ENCODE peak calls at places on chromosome 16, in nine cellular contexts. P, A, Q, G, Y, C, J, V and N are unnamed samples. For H3K4me1, the result is how much of the 10 kb centered on the place peaks cover.

GRCh38 chr16:27258241-27258734 is 10.3 kb downstream of the NSMCE1 start:
- DNase-seq in P (no peak), A (no peak), Q (no peak), G (no peak), Y (no peak), C (no peak), J (no peak), V (no peak), N (no peak)

GRCh38 chr16:47058295-47059086 is 85.0 kb upstream of the DNAJA2 start:
- DNase-seq in P (no peak), A (peak), Q (peak), G (peak), Y (peak), C (no peak), J (peak), V (peak), N (no peak)

GRCh38 chr16:27851586-27851985 is 211.9 kb downstream of the GSG1L start:
- DNase-seq in P (no peak), A (peak), Q (no peak), G (no peak), Y (no peak), C (no peak), J (no peak), V (no peak), N (no peak)

GRCh38 chr16:12728471-12728870 is 75.2 kb downstream of the CPPED1 start:
- DNase-seq in P (no peak), A (peak), Q (no peak), G (no peak), Y (no peak), C (no peak), J (no peak), V (no peak), N (no peak)

GRCh38 chr16:11407047-11407982 is 62.1 kb downstream of the RMI2 start:
- DNase-seq in P (no peak), A (peak), Q (peak), G (peak), Y (peak), C (no peak), J (peak), V (peak), N (no peak)

GRCh38 chr16:70737377-70738082 is 51.7 kb upstream of the MTSS2 start:
- DNase-seq in P (no peak), A (no peak), Q (peak), G (no peak), Y (no peak), C (peak), J (peak), V (peak), N (peak)

GRCh38 chr16:10828851-10829331 is 10.3 kb upstream of the TVP23A start:
- DNase-seq in P (no peak), A (peak), Q (peak), G (peak), Y (peak), C (peak), J (peak), V (peak), N (peak)

GRCh38 chr16:10981697-10982216 is 37.4 kb downstream of the CLEC16A start:
- DNase-seq in P (no peak), A (peak), Q (no peak), G (no peak), Y (no peak), C (no peak), J (no peak), V (no peak), N (no peak)

GRCh38 chr16:17345043-17345442 is 125.7 kb downstream of the XYLT1 start:
- DNase-seq in P (no peak), A (no peak), Q (peak), G (no peak), Y (no peak), C (peak), J (no peak), V (peak), N (no peak)

GRCh38 chr16:89586853-89587252 is 11.3 kb downstream of the CPNE7 start:
- DNase-seq in P (no peak), A (no peak), Q (no peak), G (no peak), Y (no peak), C (no peak), J (no peak), V (peak), N (no peak)

GRCh38 chr16:24482681-24483202 is 56.6 kb upstream of the RBBP6 start:
- DNase-seq in P (no peak), A (peak), Q (no peak), G (no peak), Y (no peak), C (no peak), J (no peak), V (no peak), N (no peak)

GRCh38 chr16:89909777-89910716 is 8.6 kb upstream of the MC1R start:
- DNase-seq in P (no peak), A (peak), Q (peak), G (peak), Y (peak), C (peak), J (peak), V (peak), N (peak)

GRCh38 chr16:2586901-2587480 is 49.2 kb downstream of the PDPK1 start:
- DNase-seq in P (no peak), A (no peak), Q (no peak), G (peak), Y (no peak), C (peak), J (no peak), V (no peak), N (peak)

GRCh38 chr16:67552476-67552875 is 9.8 kb upstream of the CTCF start:
- DNase-seq in P (no peak), A (no peak), Q (no peak), G (peak), Y (peak), C (no peak), J (no peak), V (no peak), N (peak)

GRCh38 chr16:28012031-28012445 is 51.5 kb downstream of the GSG1L start:
- DNase-seq in P (no peak), A (no peak), Q (no peak), G (no peak), Y (no peak), C (no peak), J (no peak), V (no peak), N (no peak)

GRCh38 chr16:2468142-2468724 is 2.9 kb upstream of the NTN3 start:
- DNase-seq in P (no peak), A (peak), Q (peak), G (peak), Y (no peak), C (no peak), J (peak), V (no peak), N (no peak)

GRCh38 chr16:89300311-89300975 is 82.9 kb downstream of the ZNF778 start:
- DNase-seq in P (no peak), A (no peak), Q (peak), G (no peak), Y (no peak), C (peak), J (no peak), V (no peak), N (no peak)

GRCh38 chr16:56294599-56294998 is 103.3 kb downstream of the GNAO1 start:
- DNase-seq in P (no peak), A (no peak), Q (no peak), G (no peak), Y (no peak), C (no peak), J (no peak), V (no peak), N (no peak)

GRCh38 chr16:61797296-61797695 is 238.9 kb downstream of the CDH8 start:
- DNase-seq in P (no peak), A (no peak), Q (no peak), G (no peak), Y (no peak), C (no peak), J (no peak), V (no peak), N (no peak)

GRCh38 chr16:24930440-24930839 is 84.7 kb downstream of the SLC5A11 start:
- DNase-seq in P (no peak), A (no peak), Q (no peak), G (no peak), Y (peak), C (no peak), J (no peak), V (no peak), N (no peak)

GRCh38 chr16:80164881-80165280 is 375.9 kb upstream of the DYNLRB2 start:
- DNase-seq in P (no peak), A (no peak), Q (no peak), G (no peak), Y (no peak), C (no peak), J (no peak), V (no peak), N (no peak)

GRCh38 chr16:35690413-35690812 is 2231.0 kb downstream of the TP53TG3F start:
- DNase-seq in P (no peak), A (no peak), Q (no peak), G (no peak), Y (no peak), C (no peak), J (no peak), V (no peak), N (no peak)

GRCh38 chr16:83023011-83023410 is 396.2 kb downstream of the CDH13 start:
- DNase-seq in P (no peak), A (no peak), Q (no peak), G (no peak), Y (no peak), C (no peak), J (no peak), V (no peak), N (no peak)

GRCh38 chr16:50551243-50551642 is 3.0 kb downstream of the NKD1 start:
- DNase-seq in P (no peak), A (no peak), Q (no peak), G (no peak), Y (no peak), C (no peak), J (no peak), V (no peak), N (no peak)
- H3K4me1 ChIP-seq in P (under half), A (under half), Q (under half), G (under half), Y (under half), C (under half), J (under half), V (under half), N (under half)

DNA sequence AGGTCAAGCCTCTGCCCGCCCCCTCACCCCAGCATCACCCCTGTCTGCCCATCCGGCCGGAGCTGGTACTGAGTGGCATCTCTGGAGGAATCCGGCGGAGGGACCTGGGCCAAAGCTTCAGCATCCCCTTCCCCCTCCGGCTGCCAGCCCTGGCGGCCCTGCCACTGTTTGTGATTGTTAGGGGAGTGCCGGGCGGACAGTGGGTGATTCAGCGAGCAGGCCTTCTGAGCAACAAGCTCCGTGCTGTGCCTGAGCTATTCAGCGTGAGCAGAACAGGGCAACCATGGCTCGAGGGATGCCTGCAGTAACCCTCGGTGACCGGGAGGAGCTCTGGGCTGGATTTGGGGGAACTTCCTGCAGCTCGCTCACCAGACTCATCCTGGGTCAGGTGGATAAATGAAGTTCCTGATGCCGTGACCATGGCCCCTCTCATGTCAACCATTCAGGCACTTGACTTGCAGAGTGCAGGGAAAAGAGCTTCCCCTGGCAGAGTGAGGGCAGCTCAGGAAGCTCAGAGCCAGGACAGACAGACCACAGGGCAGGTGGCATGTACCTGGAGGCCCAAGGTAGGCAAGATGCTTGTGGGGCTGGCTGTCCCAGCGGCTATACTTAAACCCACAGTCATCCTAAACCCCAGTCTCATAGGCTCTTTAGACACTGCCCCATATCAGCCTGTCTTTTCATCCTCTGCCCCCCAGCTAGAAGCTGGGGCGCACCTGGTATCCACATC is 24.3 kb upstream of the MLKL start:
- DNase-seq in P (no peak), A (no peak), Q (no peak), G (peak), Y (no peak), C (no peak), J (no peak), V (no peak), N (no peak)
- TF ChIP-seq CTCF in P (no peak), A (peak), Q (no peak), G (no peak), Y (no peak), C (no peak), J (no peak), V (no peak), N (no peak)

GRCh38 chr16:66525396-66526180 is 24.3 kb downstream of the TK2 start:
- DNase-seq in P (no peak), A (no peak), Q (no peak), G (no peak), Y (no peak), C (no peak), J (no peak), V (no peak), N (no peak)

GRCh38 chr16:66524601-66525164 is 25.2 kb downstream of the TK2 start:
- DNase-seq in P (no peak), A (peak), Q (no peak), G (no peak), Y (peak), C (peak), J (no peak), V (peak), N (peak)

GRCh38 chr16:66521951-66522771 is 27.8 kb downstream of the TK2 start:
- DNase-seq in P (no peak), A (peak), Q (no peak), G (peak), Y (peak), C (peak), J (peak), V (peak), N (peak)

GRCh38 chr16:66522816-66523590 is 26.9 kb downstream of the TK2 start:
- DNase-seq in P (no peak), A (no peak), Q (no peak), G (no peak), Y (no peak), C (no peak), J (no peak), V (no peak), N (no peak)

DNA sequence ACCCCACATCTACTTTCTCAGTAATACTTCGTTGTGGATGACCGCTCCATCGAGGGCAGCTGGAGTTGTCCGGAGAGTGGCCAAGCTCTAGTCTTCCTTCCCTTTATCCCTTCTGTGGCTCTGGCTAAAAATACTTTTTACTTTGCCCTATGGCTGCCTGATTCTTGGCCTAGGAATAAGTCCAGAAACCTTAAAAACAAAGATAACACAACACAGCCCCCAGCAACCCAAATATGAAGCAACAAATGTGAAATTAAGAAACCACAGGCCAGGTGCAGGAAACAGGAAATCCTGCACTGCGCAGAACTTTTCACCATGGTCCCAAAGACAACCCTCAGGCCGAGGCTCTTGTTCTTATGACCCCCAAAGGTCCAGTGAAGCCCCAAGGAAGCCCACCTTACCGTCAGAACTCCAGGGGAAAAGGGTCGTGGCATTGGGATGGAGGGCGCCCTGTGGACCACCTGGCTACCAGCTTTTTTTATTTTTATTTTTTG is 26.0 kb downstream of the TK2 start:
- DNase-seq in P (no peak), A (no peak), Q (no peak), G (no peak), Y (no peak), C (no peak), J (no peak), V (peak), N (no peak)
- H3K4me1 ChIP-seq in P (half or more), A (under half), Q (under half), G (under half), Y (under half), C (half or more), J (under half), V (under half), N (half or more)

DNA sequence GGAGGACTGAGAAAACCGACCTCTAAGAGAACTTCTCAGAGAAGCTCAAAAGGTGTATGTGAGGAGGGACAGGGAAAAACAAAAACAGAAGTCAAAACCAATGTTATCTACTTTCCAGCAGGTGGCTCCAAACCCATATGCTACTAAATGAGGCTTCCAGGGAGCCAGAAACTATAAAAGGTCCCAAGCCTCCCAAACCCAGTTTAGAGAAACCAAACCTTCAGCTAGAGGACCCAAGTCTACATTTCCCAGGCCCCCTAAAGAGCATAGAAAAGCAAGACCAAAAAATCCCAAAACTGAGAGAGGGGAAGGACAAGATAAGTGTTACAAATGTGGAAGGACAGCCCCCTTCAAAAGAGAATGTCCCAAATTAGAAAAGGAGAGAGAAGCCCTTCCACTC is 3.7 kb downstream of the HPR start:
- DNase-seq in P (no peak), A (no peak), Q (no peak), G (no peak), Y (no peak), C (no peak), J (peak), V (no peak), N (no peak)
- TF ChIP-seq CTCF in P (peak), A (peak), Q (peak), G (peak), Y (peak), C (peak), J (peak), V (peak), N (peak)

GRCh38 chr16:29820730-29821662 is 734 bp downstream of the MVP start:
- DNase-seq in P (no peak), A (no peak), Q (peak), G (peak), Y (peak), C (no peak), J (no peak), V (peak), N (peak)
- H3K4me1 ChIP-seq in P (half or more), A (under half), Q (under half), G (under half), Y (under half), C (half or more), J (half or more), V (half or more), N (half or more)

GRCh38 chr16:4954714-4955113 is 3.4 kb upstream of the SEC14L5 start:
- DNase-seq in P (no peak), A (no peak), Q (no peak), G (no peak), Y (no peak), C (no peak), J (no peak), V (no peak), N (no peak)

GRCh38 chr16:4958510-4959111 is 481 bp downstream of the SEC14L5 start:
- DNase-seq in P (no peak), A (no peak), Q (no peak), G (no peak), Y (no peak), C (no peak), J (no peak), V (no peak), N (no peak)

GRCh38 chr16:4960579-4960978 is 2.4 kb downstream of the SEC14L5 start:
- DNase-seq in P (no peak), A (no peak), Q (no peak), G (no peak), Y (no peak), C (no peak), J (no peak), V (no peak), N (no peak)

GRCh38 chr16:4957420-4957719 is 760 bp upstream of the SEC14L5 start:
- DNase-seq in P (no peak), A (peak), Q (no peak), G (no peak), Y (no peak), C (no peak), J (no peak), V (no peak), N (no peak)

DNA sequence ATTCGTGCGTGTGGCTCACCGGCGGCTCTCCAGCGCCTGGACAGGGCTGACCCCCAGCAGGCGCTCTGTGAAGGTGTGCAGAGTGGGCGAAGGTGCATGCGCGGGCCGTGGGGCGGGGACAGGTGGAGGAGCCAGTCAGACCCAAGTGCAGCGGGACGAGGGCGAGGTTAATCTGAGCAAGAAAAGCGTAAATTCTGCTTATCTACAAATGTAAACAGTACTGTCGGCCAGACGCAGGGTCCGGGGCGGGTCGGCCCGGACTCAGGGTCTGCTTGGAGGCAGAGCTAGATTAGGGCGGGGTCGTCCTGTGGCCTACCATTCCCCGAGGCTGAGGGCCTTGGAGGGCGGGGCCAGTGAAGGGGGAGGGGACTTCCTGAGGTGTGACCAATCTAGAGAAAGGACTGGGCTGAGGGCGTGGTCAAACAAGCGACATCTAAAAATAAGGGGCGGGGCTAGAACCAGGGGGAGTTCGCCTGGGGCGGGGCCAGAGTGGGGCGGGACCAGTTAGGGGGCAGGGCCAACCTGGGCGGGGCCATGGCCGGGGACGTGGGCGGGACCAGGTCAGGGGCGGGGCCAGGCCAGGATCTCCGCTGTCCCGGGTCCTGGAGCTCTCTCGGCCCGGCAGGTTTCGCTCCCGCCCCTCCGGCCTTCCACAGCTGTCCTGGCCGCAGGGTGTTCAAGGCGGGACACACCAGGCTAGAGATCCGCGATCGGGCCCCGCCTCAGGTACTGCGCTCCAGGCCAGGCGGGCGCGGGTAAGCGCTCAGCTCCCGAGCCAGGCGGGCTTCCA is at the start of gene SEC14L5:
- DNase-seq in P (peak), A (peak), Q (peak), G (peak), Y (peak), C (peak), J (peak), V (peak), N (peak)
- TF ChIP-seq CTCF in P (no peak), A (no peak), Q (no peak), G (peak), Y (no peak), C (no peak), J (no peak), V (no peak), N (no peak)

DNA sequence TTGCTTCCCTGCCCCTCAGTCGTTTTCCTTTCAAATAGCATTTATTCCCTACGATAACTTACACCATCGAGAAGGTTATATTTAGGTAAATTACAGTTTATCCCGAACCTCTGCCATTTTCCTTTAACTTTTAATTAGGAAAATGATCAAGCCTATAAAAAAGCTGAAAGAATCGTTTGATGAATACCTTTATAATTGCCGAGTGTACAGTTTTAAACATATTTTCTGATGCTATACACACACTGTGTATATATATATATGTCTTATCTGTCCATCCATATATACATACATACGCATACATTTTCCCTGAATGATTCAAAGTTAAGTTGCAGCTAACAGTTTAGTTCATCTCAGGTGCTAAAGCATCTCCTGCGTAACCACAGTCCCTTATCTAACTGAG is 56.6 kb upstream of the CRISPLD2 start:
- DNase-seq in P (no peak), A (no peak), Q (no peak), G (no peak), Y (no peak), C (no peak), J (no peak), V (no peak), N (no peak)
- H3K4me1 ChIP-seq in P (under half), A (under half), Q (under half), G (under half), Y (under half), C (under half), J (under half), V (under half), N (under half)

GRCh38 chr16:57535680-57536305 is 578 bp downstream of the CCDC102A start:
- DNase-seq in P (no peak), A (peak), Q (peak), G (peak), Y (peak), C (peak), J (peak), V (peak), N (peak)
- TF ChIP-seq CTCF in P (no peak), A (peak), Q (peak), G (no peak), Y (no peak), C (peak), J (no peak), V (peak), N (peak)